ENCODE peak calls at places on chromosomes 3 and 15, in nine cellular contexts. W is A549; V is cardiac muscle cell; L is right cardiac atrium; F is uterus; D is CD8-positive, alpha-beta memory T cell; M is HFF-Myc; B is PC-9; A is WERI-Rb-1. G is an unnamed sample.

GRCh38 chr15:79676621-79677020 is 220.2 kb downstream of the MTHFS start:
- DNase-seq in D (no peak), M (no peak), V (no peak), F (no peak), A (no peak), B (no peak), W (no peak), L (no peak), G (no peak)

GRCh38 chr3:18609184-18609583 is 184.0 kb upstream of the SATB1 start:
- DNase-seq in F (no peak), V (no peak), M (no peak), B (no peak), L (no peak), D (no peak), W (no peak), A (no peak), G (no peak)

GRCh38 chr3:140832883-140833282 is 108.8 kb upstream of the SLC25A36 start:
- DNase-seq in F (no peak), B (no peak), V (no peak), M (no peak), D (no peak), A (no peak), W (no peak), L (no peak), G (no peak)

GRCh38 chr3:56812749-56813655 is 11.3 kb upstream of the ARHGEF3 start:
- DNase-seq in W (no peak), M (no peak), V (no peak), F (no peak), L (no peak), B (peak), A (no peak), D (no peak), G (peak)

GRCh38 chr15:60721706-60722105 is 242.8 kb upstream of the ICE2 start:
- DNase-seq in F (no peak), A (no peak), W (no peak), B (no peak), L (no peak), M (no peak), V (no peak), D (no peak), G (peak)

GRCh38 chr3:100516843-100517242 is 24.4 kb downstream of the TMEM45A start:
- DNase-seq in L (peak), W (no peak), V (no peak), A (no peak), F (no peak), B (no peak), M (peak), D (no peak), G (no peak)

GRCh38 chr3:32194653-32195052 is 43.8 kb upstream of the CMTM8 start:
- DNase-seq in A (no peak), L (no peak), V (no peak), B (no peak), F (no peak), W (no peak), M (no peak), D (no peak), G (no peak)

GRCh38 chr3:14001136-14001535 is 121.3 kb upstream of the WNT7A start:
- DNase-seq in V (no peak), M (peak), L (no peak), D (no peak), F (no peak), W (no peak), B (no peak), A (no peak), G (no peak)

GRCh38 chr3:111714305-111714704 is 119.2 kb upstream of the ZBED2 start:
- DNase-seq in F (no peak), B (peak), M (no peak), L (no peak), D (no peak), W (no peak), A (no peak), V (peak), G (no peak)

GRCh38 chr3:69420781-69421520 is 35.1 kb upstream of the FRMD4B start:
- DNase-seq in V (no peak), D (no peak), L (peak), W (no peak), M (no peak), B (no peak), A (no peak), F (no peak), G (no peak)

GRCh38 chr3:23004971-23005370 is 198.2 kb upstream of the UBE2E2 start:
- DNase-seq in D (no peak), A (no peak), V (no peak), B (peak), M (no peak), L (no peak), W (peak), F (no peak), G (peak)

DNA sequence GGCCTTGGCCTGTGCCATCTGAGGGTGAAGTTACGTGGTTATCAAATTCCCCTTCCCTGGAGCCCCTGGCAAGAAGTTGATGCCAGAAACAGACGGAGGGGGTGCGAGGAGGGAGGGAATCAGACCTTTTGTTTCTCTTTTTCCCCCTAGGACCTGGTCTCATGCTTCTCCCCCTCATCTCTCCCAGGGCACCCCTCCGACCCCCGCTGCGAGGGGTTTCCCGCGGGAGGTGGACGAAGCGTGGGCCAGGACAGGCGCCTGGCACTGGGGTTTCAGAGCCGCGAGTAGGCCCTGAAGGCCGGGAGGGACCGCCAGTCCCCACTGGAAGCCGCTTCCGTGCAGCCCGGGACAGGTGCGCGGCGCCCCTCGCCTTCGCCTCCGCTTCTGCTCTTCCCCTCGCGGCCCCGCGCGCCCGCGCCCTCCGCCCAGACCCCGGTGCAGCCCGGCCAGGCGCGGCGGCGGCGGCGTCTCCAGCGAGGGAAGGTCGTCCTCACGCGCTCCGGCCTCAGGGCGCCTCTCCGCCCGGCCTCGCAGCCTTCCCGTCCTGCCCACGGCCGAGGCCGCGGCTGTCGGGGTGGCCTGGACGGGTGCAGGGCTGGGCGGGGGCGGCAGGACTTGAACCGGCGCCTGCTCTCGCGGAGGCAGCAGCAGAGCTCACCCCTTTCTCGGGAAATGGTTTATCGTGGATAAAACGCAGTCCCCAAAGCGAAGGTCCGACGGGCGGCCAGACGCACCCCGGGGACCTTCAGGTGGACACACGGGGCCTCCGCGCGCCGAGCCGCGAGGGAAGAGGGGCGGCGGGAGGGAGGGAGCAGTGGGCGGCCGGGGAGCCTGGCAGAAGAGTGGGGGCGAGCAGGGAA is 31.5 kb upstream of the ADAMTS17 start:
- DNase-seq in F (peak), L (no peak), D (no peak), M (no peak), V (no peak), B (no peak), A (peak), W (no peak), G (peak)
- H3K4me3 ChIP-seq in F (peak), L (peak), D (no peak), M (no peak), V (no peak), B (no peak), A (peak), W (no peak), G (peak)

DNA sequence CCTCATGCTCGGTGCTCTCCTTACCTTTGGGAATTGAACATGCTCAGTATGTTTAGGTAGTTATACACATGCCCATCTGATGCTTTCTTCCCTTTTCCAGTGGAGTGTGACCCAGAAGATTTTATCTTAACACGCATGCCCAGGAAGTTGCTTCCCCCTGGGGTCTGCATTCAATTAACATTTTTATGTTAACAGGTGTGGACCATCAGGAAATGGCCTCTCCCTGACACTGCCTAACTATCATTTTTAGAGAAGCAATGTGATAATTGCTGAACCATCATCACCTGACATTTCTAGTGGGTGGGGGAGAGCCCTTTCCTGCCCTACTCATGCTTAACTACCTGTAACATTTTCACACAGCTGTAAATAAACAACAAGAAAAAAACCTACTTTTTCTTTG is 55.1 kb upstream of the TGFBR2 start:
- DNase-seq in M (no peak), L (no peak), F (no peak), D (no peak), A (no peak), W (no peak), B (no peak), V (no peak), G (no peak)
- H3K4me3 ChIP-seq in M (no peak), L (no peak), F (no peak), D (no peak), A (no peak), W (no peak), B (no peak), V (no peak), G (no peak)

GRCh38 chr3:152270944-152271343 is 2.2 kb downstream of the MBNL1 start:
- DNase-seq in A (no peak), B (no peak), L (no peak), W (no peak), D (no peak), V (no peak), M (no peak), F (no peak), G (no peak)

GRCh38 chr3:152270145-152270870 is 1.6 kb downstream of the MBNL1 start:
- DNase-seq in M (no peak), F (no peak), A (no peak), W (no peak), L (no peak), D (no peak), B (peak), V (peak), G (peak)

GRCh38 chr3:152272771-152273242 is 4.1 kb downstream of the MBNL1 start:
- DNase-seq in D (no peak), W (no peak), B (peak), F (no peak), L (no peak), M (peak), A (no peak), V (no peak), G (no peak)

GRCh38 chr3:152269423-152270144 is 855 bp downstream of the MBNL1 start:
- DNase-seq in W (peak), M (peak), F (peak), A (no peak), D (peak), B (peak), L (peak), V (peak), G (peak)

DNA sequence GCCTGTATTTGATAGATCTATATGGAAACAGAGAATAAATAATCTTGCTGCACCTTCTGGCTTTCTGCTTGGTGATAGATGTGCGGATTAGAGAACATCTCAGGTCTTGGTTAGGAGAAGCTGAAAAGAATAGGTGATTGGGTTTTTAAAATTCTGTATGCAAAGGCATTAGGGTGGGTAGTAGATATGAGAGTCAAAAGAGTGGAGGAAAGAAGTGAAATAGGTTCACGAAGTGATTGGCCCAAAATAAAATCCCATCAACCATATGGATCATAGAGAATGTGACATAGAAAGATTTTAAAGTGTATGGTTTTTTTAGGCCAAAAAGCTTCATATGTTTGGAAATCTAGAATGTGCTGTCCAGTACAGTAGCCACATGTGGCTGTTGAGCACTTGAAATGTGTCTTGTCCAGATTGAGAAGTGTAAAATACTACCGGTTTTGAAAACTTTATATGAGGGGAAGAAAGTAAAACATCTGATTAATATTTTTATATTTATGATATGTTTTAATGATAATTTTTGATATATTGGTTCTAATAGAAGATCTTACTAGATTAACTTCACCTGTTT is 2.8 kb downstream of the MBNL1 start:
- DNase-seq in A (no peak), L (no peak), W (no peak), F (no peak), B (no peak), D (no peak), M (no peak), V (no peak), G (no peak)
- H3K4me3 ChIP-seq in A (no peak), L (peak), W (peak), F (peak), B (peak), D (peak), M (peak), V (peak), G (peak)

GRCh38 chr15:84969257-84969656 is 12.4 kb upstream of the PDE8A start:
- DNase-seq in M (no peak), V (no peak), L (no peak), A (no peak), W (no peak), D (no peak), F (no peak), B (no peak), G (no peak)

GRCh38 chr15:84975871-84976351 is 5.7 kb upstream of the PDE8A start:
- DNase-seq in B (no peak), D (no peak), V (no peak), L (no peak), A (no peak), F (no peak), M (no peak), W (no peak), G (no peak)

GRCh38 chr15:84976746-84977345 is 4.8 kb upstream of the PDE8A start:
- DNase-seq in F (no peak), V (no peak), W (no peak), A (no peak), D (no peak), M (no peak), B (no peak), L (no peak), G (no peak)

GRCh38 chr15:84970832-84971231 is 10.8 kb upstream of the PDE8A start:
- DNase-seq in V (no peak), W (no peak), B (no peak), L (no peak), F (no peak), M (no peak), A (no peak), D (no peak), G (no peak)

DNA sequence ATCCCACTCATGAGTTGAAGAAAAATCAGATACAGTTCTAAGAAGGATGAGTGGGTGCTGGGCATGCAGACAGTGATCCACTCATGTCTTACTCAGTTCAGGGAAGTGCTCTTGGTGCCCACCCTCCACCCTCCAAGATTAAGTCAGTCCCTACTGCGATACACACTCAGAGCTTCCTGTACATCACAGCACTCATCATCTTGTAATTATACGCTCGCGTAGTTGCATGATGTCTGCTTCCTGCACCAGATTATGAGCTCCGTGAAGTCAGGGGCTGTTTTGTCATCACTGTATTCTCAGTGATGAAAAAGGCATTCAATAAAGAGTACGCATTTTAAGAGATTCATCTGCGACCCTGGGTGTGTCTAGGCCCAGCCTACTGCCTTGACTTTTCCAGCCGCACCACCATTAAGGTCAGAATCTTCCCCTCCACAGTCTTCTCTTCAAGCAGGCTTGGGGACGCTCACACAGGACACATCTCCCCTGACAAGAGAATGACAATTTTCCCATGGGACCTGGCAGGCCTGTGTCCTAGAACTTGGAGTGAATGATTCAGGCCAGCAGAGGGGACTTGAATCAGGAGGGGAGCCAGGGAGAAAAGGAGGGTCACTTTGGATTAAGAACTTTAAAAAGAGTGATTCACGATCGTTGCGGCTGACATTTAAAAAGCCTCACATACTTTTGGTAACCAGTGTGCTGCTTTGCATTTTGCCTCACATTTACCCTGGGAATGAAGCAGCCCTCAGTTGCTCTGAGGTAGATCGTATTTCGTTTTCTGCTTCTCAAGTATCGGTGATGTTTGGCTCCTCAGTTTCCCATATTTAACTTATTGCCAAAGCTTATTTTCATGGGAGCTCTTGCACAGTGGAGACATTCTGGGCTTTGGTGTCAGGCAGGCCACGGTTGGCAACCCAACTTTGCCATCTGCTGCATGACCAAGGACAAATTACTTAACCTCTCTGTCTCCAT is 7.9 kb upstream of the PDE8A start:
- DNase-seq in L (no peak), B (no peak), W (no peak), D (no peak), M (no peak), F (no peak), V (no peak), A (no peak), G (no peak)
- H3K4me3 ChIP-seq in L (no peak), B (no peak), W (no peak), D (no peak), M (no peak), F (no peak), V (no peak), A (no peak), G (no peak)

GRCh38 chr3:184360070-184360833 is 1.2 kb downstream of the CLCN2 start:
- DNase-seq in F (no peak), V (no peak), D (no peak), B (no peak), M (no peak), L (no peak), A (no peak), W (no peak), G (no peak)
- H3K4me3 ChIP-seq in F (no peak), V (peak), D (peak), B (peak), M (peak), L (no peak), A (peak), W (peak), G (no peak)

GRCh38 chr3:28667646-28668376 is 319.2 kb upstream of the AZI2 start:
- DNase-seq in W (peak), V (peak), F (peak), M (peak), B (no peak), A (peak), D (peak), L (peak), G (peak)
- H3K4me3 ChIP-seq in W (no peak), V (no peak), F (no peak), M (no peak), B (no peak), A (no peak), D (no peak), L (no peak), G (no peak)

GRCh38 chr3:126394179-126394976 is at the start of gene CFAP100:
- DNase-seq in A (peak), V (peak), F (no peak), B (no peak), L (peak), M (no peak), W (no peak), D (no peak), G (peak)
- H3K4me3 ChIP-seq in A (peak), V (peak), F (no peak), B (no peak), L (peak), M (no peak), W (no peak), D (no peak), G (no peak)

G was measured in hepatocyte.